ENCODE peak calls at places on chromosomes 3 and 15, in nine cellular contexts. One of them, this sample, is unnamed.

GRCh38 chr3:180036092-180036677 is 552 bp downstream of the PEX5L start:
- DNase-seq in CD4-positive, alpha-beta memory T cell: no peak
- DNase-seq in astrocyte of the hippocampus: no peak
- DNase-seq in type B pancreatic cell: no peak
- DNase-seq in nephron progenitor cell: no peak
- DNase-seq in stimulated activated CD4-positive, alpha-beta T cell treated with anti-CD3 and anti-CD28 coated beads, TNF-alpha, amount 100 ng/mL, for 4 hours: no peak
- DNase-seq in LoVo: no peak
- DNase-seq in head of caudate nucleus: no peak
- DNase-seq in activated T-cell treated with anti-CD3 and anti-CD28 coated beads, Interleukin-2, amount 50 U/mL, for 72 hours: no peak
- DNase-seq in this sample: no peak

GRCh38 chr3:78645628-78646310 is 1122.0 kb downstream of the ROBO1 start:
- DNase-seq in stimulated activated CD4-positive, alpha-beta T cell treated with anti-CD3 and anti-CD28 coated beads, TNF-alpha, amount 100 ng/mL, for 4 hours: no peak
- DNase-seq in type B pancreatic cell: no peak
- DNase-seq in activated T-cell treated with anti-CD3 and anti-CD28 coated beads, Interleukin-2, amount 50 U/mL, for 72 hours: peak; percentile 1
- DNase-seq in astrocyte of the hippocampus: peak; percentile 89
- DNase-seq in CD4-positive, alpha-beta memory T cell: no peak
- DNase-seq in LoVo: peak; percentile 62
- DNase-seq in head of caudate nucleus: peak; percentile 13
- DNase-seq in nephron progenitor cell: peak; percentile 26
- DNase-seq in this sample: no peak

GRCh38 chr15:25850154-25851111 is 12.7 kb downstream of the ATP10A start:
- DNase-seq in stimulated activated CD4-positive, alpha-beta T cell treated with anti-CD3 and anti-CD28 coated beads, TNF-alpha, amount 100 ng/mL, for 4 hours: peak; percentile 41
- DNase-seq in type B pancreatic cell: no peak
- DNase-seq in nephron progenitor cell: peak; percentile 55
- DNase-seq in head of caudate nucleus: peak; percentile 8
- DNase-seq in astrocyte of the hippocampus: peak; percentile 94
- DNase-seq in LoVo: no peak
- DNase-seq in CD4-positive, alpha-beta memory T cell: peak; percentile 60
- DNase-seq in activated T-cell treated with anti-CD3 and anti-CD28 coated beads, Interleukin-2, amount 50 U/mL, for 72 hours: peak; percentile 73
- DNase-seq in this sample: peak; percentile 96

GRCh38 chr3:51374456-51374855 is 10.6 kb upstream of the MANF start:
- DNase-seq in astrocyte of the hippocampus: no peak
- DNase-seq in type B pancreatic cell: no peak
- DNase-seq in activated T-cell treated with anti-CD3 and anti-CD28 coated beads, Interleukin-2, amount 50 U/mL, for 72 hours: no peak
- DNase-seq in LoVo: no peak
- DNase-seq in nephron progenitor cell: no peak
- DNase-seq in CD4-positive, alpha-beta memory T cell: no peak
- DNase-seq in stimulated activated CD4-positive, alpha-beta T cell treated with anti-CD3 and anti-CD28 coated beads, TNF-alpha, amount 100 ng/mL, for 4 hours: no peak
- DNase-seq in head of caudate nucleus: no peak
- DNase-seq in this sample: no peak

GRCh38 chr3:124492824-124493223 is 237.4 kb upstream of the UMPS start:
- DNase-seq in activated T-cell treated with anti-CD3 and anti-CD28 coated beads, Interleukin-2, amount 50 U/mL, for 72 hours: peak; percentile 23
- DNase-seq in head of caudate nucleus: peak; percentile 68
- DNase-seq in type B pancreatic cell: no peak
- DNase-seq in stimulated activated CD4-positive, alpha-beta T cell treated with anti-CD3 and anti-CD28 coated beads, TNF-alpha, amount 100 ng/mL, for 4 hours: no peak
- DNase-seq in CD4-positive, alpha-beta memory T cell: no peak
- DNase-seq in nephron progenitor cell: peak; percentile 13
- DNase-seq in astrocyte of the hippocampus: peak; percentile 60
- DNase-seq in LoVo: peak; percentile 74
- DNase-seq in this sample: no peak

GRCh38 chr3:106242779-106243178 is 374.0 kb upstream of the CBLB start:
- DNase-seq in CD4-positive, alpha-beta memory T cell: no peak
- DNase-seq in stimulated activated CD4-positive, alpha-beta T cell treated with anti-CD3 and anti-CD28 coated beads, TNF-alpha, amount 100 ng/mL, for 4 hours: no peak
- DNase-seq in activated T-cell treated with anti-CD3 and anti-CD28 coated beads, Interleukin-2, amount 50 U/mL, for 72 hours: no peak
- DNase-seq in type B pancreatic cell: no peak
- DNase-seq in astrocyte of the hippocampus: no peak
- DNase-seq in head of caudate nucleus: peak; percentile 1
- DNase-seq in nephron progenitor cell: no peak
- DNase-seq in LoVo: no peak
- DNase-seq in this sample: no peak

GRCh38 chr3:109803274-109803673 is 465.9 kb upstream of the DPPA4 start:
- DNase-seq in head of caudate nucleus: no peak
- DNase-seq in type B pancreatic cell: no peak
- DNase-seq in LoVo: no peak
- DNase-seq in nephron progenitor cell: no peak
- DNase-seq in CD4-positive, alpha-beta memory T cell: no peak
- DNase-seq in astrocyte of the hippocampus: no peak
- DNase-seq in stimulated activated CD4-positive, alpha-beta T cell treated with anti-CD3 and anti-CD28 coated beads, TNF-alpha, amount 100 ng/mL, for 4 hours: no peak
- DNase-seq in activated T-cell treated with anti-CD3 and anti-CD28 coated beads, Interleukin-2, amount 50 U/mL, for 72 hours: no peak
- DNase-seq in this sample: no peak

GRCh38 chr3:146222204-146223046 is 28.5 kb downstream of the PLSCR4 start:
- DNase-seq in astrocyte of the hippocampus: no peak
- DNase-seq in type B pancreatic cell: no peak
- DNase-seq in nephron progenitor cell: no peak
- DNase-seq in LoVo: peak; percentile 74
- DNase-seq in stimulated activated CD4-positive, alpha-beta T cell treated with anti-CD3 and anti-CD28 coated beads, TNF-alpha, amount 100 ng/mL, for 4 hours: no peak
- DNase-seq in head of caudate nucleus: no peak
- DNase-seq in activated T-cell treated with anti-CD3 and anti-CD28 coated beads, Interleukin-2, amount 50 U/mL, for 72 hours: no peak
- DNase-seq in CD4-positive, alpha-beta memory T cell: no peak
- DNase-seq in this sample: no peak

GRCh38 chr15:83207622-83208356 is at the start of gene HDGFL3:
- DNase-seq in nephron progenitor cell: peak; percentile 71
- DNase-seq in head of caudate nucleus: peak; percentile 74
- DNase-seq in stimulated activated CD4-positive, alpha-beta T cell treated with anti-CD3 and anti-CD28 coated beads, TNF-alpha, amount 100 ng/mL, for 4 hours: no peak
- DNase-seq in LoVo: no peak
- DNase-seq in activated T-cell treated with anti-CD3 and anti-CD28 coated beads, Interleukin-2, amount 50 U/mL, for 72 hours: peak; percentile 54
- DNase-seq in astrocyte of the hippocampus: peak; percentile 87
- DNase-seq in type B pancreatic cell: peak; percentile 79
- DNase-seq in CD4-positive, alpha-beta memory T cell: peak; percentile 6
- DNase-seq in this sample: no peak

GRCh38 chr3:131072099-131072559 is 45.5 kb downstream of the NEK11 start:
- DNase-seq in activated T-cell treated with anti-CD3 and anti-CD28 coated beads, Interleukin-2, amount 50 U/mL, for 72 hours: no peak
- DNase-seq in nephron progenitor cell: no peak
- DNase-seq in stimulated activated CD4-positive, alpha-beta T cell treated with anti-CD3 and anti-CD28 coated beads, TNF-alpha, amount 100 ng/mL, for 4 hours: no peak
- DNase-seq in astrocyte of the hippocampus: no peak
- DNase-seq in head of caudate nucleus: no peak
- DNase-seq in CD4-positive, alpha-beta memory T cell: no peak
- DNase-seq in type B pancreatic cell: no peak
- DNase-seq in LoVo: no peak
- DNase-seq in this sample: no peak

GRCh38 chr3:99579246-99579645 is 59.1 kb upstream of the COL8A1 start:
- DNase-seq in astrocyte of the hippocampus: peak; percentile 82
- DNase-seq in LoVo: no peak
- DNase-seq in type B pancreatic cell: no peak
- DNase-seq in CD4-positive, alpha-beta memory T cell: no peak
- DNase-seq in stimulated activated CD4-positive, alpha-beta T cell treated with anti-CD3 and anti-CD28 coated beads, TNF-alpha, amount 100 ng/mL, for 4 hours: no peak
- DNase-seq in activated T-cell treated with anti-CD3 and anti-CD28 coated beads, Interleukin-2, amount 50 U/mL, for 72 hours: no peak
- DNase-seq in nephron progenitor cell: no peak
- DNase-seq in head of caudate nucleus: no peak
- DNase-seq in this sample: no peak

This sample was measured in esophagus muscularis mucosa.